ENCODE peak calls at places on chromosomes 7 and 10, in eight cellular contexts. P is right atrium auricular region, J is IMR-90, D is astrocyte of the spinal cord, A is OCI-LY7, L is Caco-2, H is PC-3, G is fibroblast of the aortic adventitia. X is an unnamed sample.
A peak's percentile ranks its signal among the peaks of the same experiment; 100 is the strongest.

GRCh38 chr10:54800677-54801480 is at the start of gene PCDH15:
- DNase-seq in P (no peak), J (no peak), D (peak; percentile 35), A (peak; percentile 3), L (peak; percentile 63), H (peak; percentile 80), G (no peak), X (no peak)

GRCh38 chr7:141738592-141739013 is 445 bp downstream of the SSBP1 start:
- DNase-seq in P (no peak), J (no peak), D (no peak), A (no peak), L (no peak), H (no peak), G (no peak), X (no peak)

GRCh38 chr10:111221682-111222470 is 145.0 kb downstream of the ADRA2A start:
- DNase-seq in P (no peak), J (no peak), D (no peak), A (no peak), L (no peak), H (no peak), G (no peak), X (no peak)

GRCh38 chr10:44962870-44963738 is 3.5 kb downstream of the RASSF4 start:
- DNase-seq in P (peak; percentile 58), J (no peak), D (no peak), A (peak; percentile 59), L (no peak), H (no peak), G (no peak), X (peak; percentile 45)

GRCh38 chr7:122312789-122313188 is 8.2 kb upstream of the FEZF1 start:
- DNase-seq in P (no peak), J (no peak), D (no peak), A (no peak), L (no peak), H (no peak), G (no peak), X (no peak)

GRCh38 chr7:95886501-95887090 is 114.2 kb downstream of the DYNC1I1 start:
- DNase-seq in P (no peak), J (peak; percentile 19), D (peak; percentile 38), A (no peak), L (no peak), H (peak; percentile 35), G (no peak), X (no peak)

GRCh38 chr10:69994262-69994661 is 58.4 kb upstream of the MACROH2A2 start:
- DNase-seq in P (no peak), J (peak; percentile 59), D (peak; percentile 18), A (peak; percentile 49), L (peak; percentile 71), H (peak; percentile 86), G (peak; percentile 47), X (peak; percentile 40)

GRCh38 chr7:140247564-140247963 is 70.8 kb upstream of the KDM7A start:
- DNase-seq in P (no peak), J (no peak), D (no peak), A (no peak), L (no peak), H (no peak), G (no peak), X (no peak)

GRCh38 chr7:141511370-141512335 is 39.6 kb upstream of the AGK start:
- DNase-seq in P (no peak), J (no peak), D (no peak), A (no peak), L (no peak), H (no peak), G (no peak), X (peak; percentile 47)

GRCh38 chr10:105585753-105586152 is 944.7 kb downstream of the SORCS3 start:
- DNase-seq in P (no peak), J (peak; percentile 82), D (peak; percentile 13), A (no peak), L (peak; percentile 78), H (peak; percentile 35), G (peak; percentile 56), X (no peak)

GRCh38 chr7:149287622-149288021 is 25.6 kb downstream of the ZNF783 start:
- DNase-seq in P (no peak), J (no peak), D (no peak), A (no peak), L (no peak), H (no peak), G (no peak), X (no peak)
- H3K4me3 ChIP-seq in P (no peak overlapping the region), J (no peak overlapping the region), D (no peak overlapping the region), A (no peak overlapping the region), L (no peak overlapping the region), H (peak overlapping the region; percentile 49), G (no peak overlapping the region), X (no peak overlapping the region)

DNA sequence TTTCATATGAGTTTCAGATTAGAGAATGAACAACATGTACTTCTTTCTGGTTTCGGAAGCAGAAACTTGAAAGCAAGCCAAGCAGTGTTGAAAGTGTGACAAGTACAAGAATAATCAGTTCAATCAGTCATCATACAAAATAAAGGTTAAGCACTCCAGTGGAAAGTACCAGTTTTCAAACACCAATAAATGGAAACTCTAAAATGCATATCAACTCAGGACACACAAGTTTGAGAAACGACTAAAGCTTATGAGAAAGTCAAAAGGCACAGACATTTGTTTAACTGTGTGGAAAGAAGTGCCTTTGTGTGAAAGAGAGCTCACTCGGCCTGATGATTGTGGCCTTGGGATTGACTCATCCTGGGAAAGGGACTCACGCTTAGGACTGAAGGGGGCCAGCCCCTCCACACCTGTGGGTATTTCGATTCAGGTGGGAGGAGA is 60.6 kb upstream of the AKR1C1 start:
- DNase-seq in P (no peak), J (no peak), D (no peak), A (no peak), L (no peak), H (no peak), G (peak; percentile 73), X (no peak)
- H3K4me3 ChIP-seq in P (no peak overlapping the region), J (no peak overlapping the region), D (no peak overlapping the region), A (no peak overlapping the region), L (no peak overlapping the region), H (no peak overlapping the region), G (no peak overlapping the region), X (no peak overlapping the region)

GRCh38 chr10:17454801-17455520 is 566 bp upstream of the ST8SIA6 start:
- DNase-seq in P (no peak), J (no peak), D (no peak), A (no peak), L (no peak), H (no peak), G (no peak), X (no peak)
- H3K4me3 ChIP-seq in P (peak overlapping the region; percentile 35), J (peak overlapping the region; percentile 52), D (peak overlapping the region; percentile 58), A (no peak overlapping the region), L (peak overlapping the region; percentile 46), H (peak overlapping the region; percentile 60), G (peak overlapping the region; percentile 54), X (no peak overlapping the region)

GRCh38 chr7:27164381-27165088 is 802 bp downstream of the HOXA9 start:
- DNase-seq in P (no peak), J (no peak), D (no peak), A (no peak), L (no peak), H (peak; percentile 39), G (no peak), X (no peak)

GRCh38 chr7:27166475-27167169 is 1.3 kb upstream of the HOXA9 start:
- DNase-seq in P (no peak), J (no peak), D (no peak), A (no peak), L (no peak), H (peak; percentile 33), G (no peak), X (peak; percentile 54)

GRCh38 chr7:27165655-27166474 is 528 bp upstream of the HOXA9 start:
- DNase-seq in P (no peak), J (no peak), D (no peak), A (no peak), L (no peak), H (peak; percentile 67), G (no peak), X (no peak)

GRCh38 chr7:27163776-27164380 is 1.5 kb downstream of the HOXA9 start:
- DNase-seq in P (no peak), J (no peak), D (no peak), A (no peak), L (no peak), H (no peak), G (no peak), X (peak; percentile 49)

DNA sequence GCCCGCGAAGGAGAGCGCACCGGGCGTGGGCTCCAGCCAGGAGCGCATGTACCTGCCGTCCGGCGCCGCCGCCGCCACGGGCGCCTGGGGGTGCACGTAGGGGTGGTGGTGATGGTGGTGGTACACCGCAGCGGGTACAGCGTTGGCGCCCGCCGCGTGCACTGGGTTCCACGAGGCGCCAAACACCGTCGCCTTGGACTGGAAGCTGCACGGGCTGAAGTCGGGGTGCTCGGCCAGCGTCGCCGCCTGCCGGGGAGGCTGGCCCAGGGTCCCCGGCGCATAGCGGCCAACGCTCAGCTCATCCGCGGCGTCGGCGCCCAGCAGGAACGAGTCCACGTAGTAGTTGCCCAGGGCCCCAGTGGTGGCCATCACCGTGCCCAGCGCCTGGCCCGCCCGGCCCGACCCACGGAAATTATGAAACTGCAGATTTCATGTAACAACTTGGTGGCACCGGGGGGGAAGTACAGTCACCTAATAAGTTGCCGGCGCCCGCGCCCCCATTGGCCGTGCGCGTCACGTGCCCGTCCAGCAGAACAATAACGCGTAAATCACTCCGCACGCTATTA is at the start of gene HOXA9:
- DNase-seq in P (no peak), J (peak; percentile 61), D (peak; percentile 83), A (no peak), L (peak; percentile 81), H (peak; percentile 94), G (no peak), X (peak; percentile 93)
- H3K4me3 ChIP-seq in P (no peak within 1 kb of the TSS), J (peak within 1 kb of the TSS; percentile 44), D (peak within 1 kb of the TSS; percentile 47), A (no peak within 1 kb of the TSS), L (peak within 1 kb of the TSS; percentile 66), H (peak within 1 kb of the TSS; percentile 84), G (no peak within 1 kb of the TSS), X (peak within 1 kb of the TSS; percentile 48)

DNA sequence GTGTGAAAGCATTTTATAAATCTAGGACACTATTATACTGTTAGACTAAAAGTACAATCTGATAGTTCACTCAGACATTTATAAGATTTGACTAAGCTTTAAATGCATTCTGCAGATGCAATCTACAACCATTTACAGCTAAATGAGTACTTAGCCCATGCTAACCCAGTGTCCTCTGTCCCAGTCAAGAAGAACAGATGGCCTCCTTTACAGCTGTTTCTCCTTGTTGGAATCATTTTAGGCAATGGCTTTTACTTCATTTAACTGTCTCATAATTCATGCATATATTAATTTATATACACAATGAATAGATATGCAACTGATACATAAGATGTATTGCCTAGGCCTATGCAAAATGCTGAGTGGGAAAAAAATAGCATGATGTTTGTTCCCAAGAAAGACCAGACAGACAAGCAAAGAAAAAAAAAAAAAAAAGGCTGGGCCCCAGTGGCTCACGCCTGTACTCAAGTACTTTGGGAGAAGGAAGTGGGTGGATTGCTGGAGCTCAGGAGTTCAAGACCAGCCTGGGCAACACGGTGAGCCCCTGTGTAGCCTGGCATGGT is 82.2 kb downstream of the TSPAN12 start:
- DNase-seq in P (no peak), J (no peak), D (no peak), A (no peak), L (no peak), H (no peak), G (no peak), X (no peak)
- H3K4me3 ChIP-seq in P (no peak overlapping the region), J (no peak overlapping the region), D (no peak overlapping the region), A (no peak overlapping the region), L (no peak overlapping the region), H (no peak overlapping the region), G (no peak overlapping the region), X (no peak overlapping the region)

GRCh38 chr10:47207894-47208469 is 92.0 kb upstream of the GDF10 start:
- DNase-seq in P (peak; percentile 4), J (no peak), D (no peak), A (no peak), L (no peak), H (no peak), G (no peak), X (no peak)
- H3K4me3 ChIP-seq in P (no peak overlapping the region), J (no peak overlapping the region), D (no peak overlapping the region), A (no peak overlapping the region), L (no peak overlapping the region), H (no peak overlapping the region), G (no peak overlapping the region), X (no peak overlapping the region)

GRCh38 chr10:85849315-85849714 is 517.3 kb downstream of the GRID1 start:
- DNase-seq in P (no peak), J (no peak), D (no peak), A (no peak), L (no peak), H (no peak), G (no peak), X (no peak)
- H3K4me3 ChIP-seq in P (no peak overlapping the region), J (no peak overlapping the region), D (no peak overlapping the region), A (no peak overlapping the region), L (no peak overlapping the region), H (no peak overlapping the region), G (no peak overlapping the region), X (no peak overlapping the region)